ENCODE peak calls at places on chromosomes 16 and 17, in ten cellular contexts. One of them, this sample, is unnamed.

GRCh38 chr16:57304169-57305061 is 19.9 kb upstream of the PLLP start:
- DNase-seq in NCI-H1694: no peak
- DNase-seq in Peyer's patch: peak
- DNase-seq in stromal cell of bone marrow: no peak
- DNase-seq in left cardiac atrium: peak
- DNase-seq in stimulated activated CD8-positive, alpha-beta memory T cell treated with anti-CD3 and anti-CD28 coated beads, Interleukin-7, amount 100 ng/mL, for 1 hour: no peak
- DNase-seq in HuH-7.5: peak
- DNase-seq in stomach: peak
- DNase-seq in anterior cingulate cortex: no peak
- DNase-seq in NCI-H69: no peak
- DNase-seq in this sample: no peak

GRCh38 chr17:3918372-3919122 is 2.3 kb upstream of the P2RX1 start:
- DNase-seq in NCI-H69: peak
- DNase-seq in Peyer's patch: no peak
- DNase-seq in stromal cell of bone marrow: no peak
- DNase-seq in anterior cingulate cortex: no peak
- DNase-seq in stimulated activated CD8-positive, alpha-beta memory T cell treated with anti-CD3 and anti-CD28 coated beads, Interleukin-7, amount 100 ng/mL, for 1 hour: no peak
- DNase-seq in HuH-7.5: no peak
- DNase-seq in left cardiac atrium: no peak
- DNase-seq in NCI-H1694: no peak
- DNase-seq in stomach: no peak
- DNase-seq in this sample: no peak

GRCh38 chr16:70375636-70376611 is 29.2 kb downstream of the DDX19A start:
- DNase-seq in stomach: no peak
- DNase-seq in NCI-H1694: peak
- DNase-seq in left cardiac atrium: no peak
- DNase-seq in HuH-7.5: no peak
- DNase-seq in anterior cingulate cortex: no peak
- DNase-seq in stimulated activated CD8-positive, alpha-beta memory T cell treated with anti-CD3 and anti-CD28 coated beads, Interleukin-7, amount 100 ng/mL, for 1 hour: no peak
- DNase-seq in NCI-H69: no peak
- DNase-seq in stromal cell of bone marrow: no peak
- DNase-seq in Peyer's patch: no peak
- DNase-seq in this sample: no peak

GRCh38 chr17:48429638-48430586 is at the start of gene SKAP1:
- DNase-seq in HuH-7.5: no peak
- DNase-seq in stromal cell of bone marrow: no peak
- DNase-seq in stimulated activated CD8-positive, alpha-beta memory T cell treated with anti-CD3 and anti-CD28 coated beads, Interleukin-7, amount 100 ng/mL, for 1 hour: peak
- DNase-seq in Peyer's patch: peak
- DNase-seq in left cardiac atrium: no peak
- DNase-seq in stomach: peak
- DNase-seq in NCI-H69: peak
- DNase-seq in NCI-H1694: no peak
- DNase-seq in anterior cingulate cortex: no peak
- DNase-seq in this sample: peak

GRCh38 chr17:49050611-49051010 is 53.4 kb downstream of the IGF2BP1 start:
- DNase-seq in anterior cingulate cortex: no peak
- DNase-seq in stomach: no peak
- DNase-seq in NCI-H1694: no peak
- DNase-seq in stromal cell of bone marrow: no peak
- DNase-seq in HuH-7.5: no peak
- DNase-seq in NCI-H69: no peak
- DNase-seq in Peyer's patch: no peak
- DNase-seq in stimulated activated CD8-positive, alpha-beta memory T cell treated with anti-CD3 and anti-CD28 coated beads, Interleukin-7, amount 100 ng/mL, for 1 hour: no peak
- DNase-seq in left cardiac atrium: no peak
- DNase-seq in this sample: no peak

GRCh38 chr16:68644715-68645493 is at the start of gene CDH3:
- DNase-seq in stomach: peak
- DNase-seq in Peyer's patch: peak
- DNase-seq in left cardiac atrium: peak
- DNase-seq in HuH-7.5: no peak
- DNase-seq in stimulated activated CD8-positive, alpha-beta memory T cell treated with anti-CD3 and anti-CD28 coated beads, Interleukin-7, amount 100 ng/mL, for 1 hour: no peak
- DNase-seq in NCI-H1694: no peak
- DNase-seq in stromal cell of bone marrow: no peak
- DNase-seq in anterior cingulate cortex: no peak
- DNase-seq in NCI-H69: peak
- DNase-seq in this sample: no peak

GRCh38 chr16:66662445-66663194 is 33.9 kb downstream of the CMTM4 start:
- DNase-seq in anterior cingulate cortex: no peak
- DNase-seq in NCI-H1694: no peak
- DNase-seq in HuH-7.5: no peak
- DNase-seq in left cardiac atrium: no peak
- DNase-seq in Peyer's patch: peak
- DNase-seq in stimulated activated CD8-positive, alpha-beta memory T cell treated with anti-CD3 and anti-CD28 coated beads, Interleukin-7, amount 100 ng/mL, for 1 hour: no peak
- DNase-seq in stomach: no peak
- DNase-seq in NCI-H69: peak
- DNase-seq in stromal cell of bone marrow: peak
- DNase-seq in this sample: no peak

GRCh38 chr17:34781571-34782108 is 179.6 kb downstream of the CCT6B start:
- DNase-seq in HuH-7.5: no peak
- DNase-seq in stromal cell of bone marrow: no peak
- DNase-seq in NCI-H1694: no peak
- DNase-seq in stimulated activated CD8-positive, alpha-beta memory T cell treated with anti-CD3 and anti-CD28 coated beads, Interleukin-7, amount 100 ng/mL, for 1 hour: no peak
- DNase-seq in anterior cingulate cortex: no peak
- DNase-seq in Peyer's patch: no peak
- DNase-seq in NCI-H69: peak
- DNase-seq in stomach: no peak
- DNase-seq in left cardiac atrium: no peak
- DNase-seq in this sample: no peak

GRCh38 chr17:75998327-75998795 is 2.3 kb upstream of the CDK3 start:
- DNase-seq in Peyer's patch: no peak
- DNase-seq in NCI-H69: peak
- DNase-seq in NCI-H1694: no peak
- DNase-seq in stimulated activated CD8-positive, alpha-beta memory T cell treated with anti-CD3 and anti-CD28 coated beads, Interleukin-7, amount 100 ng/mL, for 1 hour: no peak
- DNase-seq in HuH-7.5: peak
- DNase-seq in stomach: no peak
- DNase-seq in left cardiac atrium: no peak
- DNase-seq in stromal cell of bone marrow: no peak
- DNase-seq in anterior cingulate cortex: no peak
- DNase-seq in this sample: no peak

GRCh38 chr17:7023576-7024401 is 939 bp downstream of the BCL6B start:
- DNase-seq in stimulated activated CD8-positive, alpha-beta memory T cell treated with anti-CD3 and anti-CD28 coated beads, Interleukin-7, amount 100 ng/mL, for 1 hour: peak
- DNase-seq in left cardiac atrium: peak
- DNase-seq in NCI-H69: peak
- DNase-seq in Peyer's patch: peak
- DNase-seq in anterior cingulate cortex: peak
- DNase-seq in HuH-7.5: no peak
- DNase-seq in NCI-H1694: no peak
- DNase-seq in stomach: peak
- DNase-seq in stromal cell of bone marrow: peak
- DNase-seq in this sample: peak

GRCh38 chr17:43780135-43780534 is at the start of gene CFAP97D1:
- DNase-seq in NCI-H69: no peak
- DNase-seq in left cardiac atrium: no peak
- DNase-seq in anterior cingulate cortex: no peak
- DNase-seq in Peyer's patch: no peak
- DNase-seq in NCI-H1694: no peak
- DNase-seq in stomach: no peak
- DNase-seq in stimulated activated CD8-positive, alpha-beta memory T cell treated with anti-CD3 and anti-CD28 coated beads, Interleukin-7, amount 100 ng/mL, for 1 hour: no peak
- DNase-seq in HuH-7.5: no peak
- DNase-seq in stromal cell of bone marrow: no peak
- DNase-seq in this sample: no peak

GRCh38 chr17:48577330-48577945 is 712 bp downstream of the HOXB4 start:
- DNase-seq in NCI-H69: peak
- DNase-seq in stomach: no peak
- DNase-seq in stimulated activated CD8-positive, alpha-beta memory T cell treated with anti-CD3 and anti-CD28 coated beads, Interleukin-7, amount 100 ng/mL, for 1 hour: no peak
- DNase-seq in left cardiac atrium: no peak
- DNase-seq in stromal cell of bone marrow: no peak
- DNase-seq in Peyer's patch: peak
- DNase-seq in HuH-7.5: no peak
- DNase-seq in NCI-H1694: no peak
- DNase-seq in anterior cingulate cortex: no peak
- DNase-seq in this sample: no peak

GRCh38 chr16:82653550-82654511 is 27.1 kb downstream of the CDH13 start:
- DNase-seq in stimulated activated CD8-positive, alpha-beta memory T cell treated with anti-CD3 and anti-CD28 coated beads, Interleukin-7, amount 100 ng/mL, for 1 hour: no peak
- DNase-seq in NCI-H69: no peak
- DNase-seq in left cardiac atrium: no peak
- DNase-seq in HuH-7.5: no peak
- DNase-seq in stomach: no peak
- DNase-seq in NCI-H1694: no peak
- DNase-seq in stromal cell of bone marrow: peak
- DNase-seq in Peyer's patch: peak
- DNase-seq in anterior cingulate cortex: no peak
- DNase-seq in this sample: peak